ENCODE peak calls at places on chromosomes 16 and 17, in four cellular contexts. Y, A, N and K are unnamed samples.

GRCh38 chr17:74137416-74137815 is 66.1 kb upstream of the RPL38 start:
- DNase-seq in Y (no peak), A (no peak), N (no peak), K (no peak)

GRCh38 chr16:20385844-20386832 is 18.4 kb downstream of the PDILT start:
- DNase-seq in Y (peak; percentile 62), A (no peak), N (peak; percentile 90), K (peak; percentile 36)

GRCh38 chr17:62650587-62650986 is 23.1 kb downstream of the MRC2 start:
- DNase-seq in Y (no peak), A (no peak), N (peak; percentile 24), K (no peak)

GRCh38 chr16:67917140-67917851 is 14.4 kb downstream of the CTRL start:
- DNase-seq in Y (peak; percentile 69), A (no peak), N (no peak), K (no peak)

GRCh38 chr16:55377840-55378239 is 53.8 kb downstream of the IRX6 start:
- DNase-seq in Y (no peak), A (no peak), N (no peak), K (no peak)

GRCh38 chr17:82258555-82258954 is 14.9 kb downstream of the CSNK1D start:
- DNase-seq in Y (no peak), A (no peak), N (no peak), K (no peak)

GRCh38 chr16:19389246-19389645 is 28.4 kb upstream of the TMC5 start:
- DNase-seq in Y (peak; percentile 14), A (peak; percentile 79), N (peak; percentile 75), K (peak; percentile 70)

GRCh38 chr16:79970091-79970490 is 369.6 kb upstream of the MAF start:
- DNase-seq in Y (no peak), A (no peak), N (no peak), K (no peak)

GRCh38 chr16:85987750-85988078 is 88.8 kb downstream of the IRF8 start:
- DNase-seq in Y (no peak), A (no peak), N (no peak), K (no peak)

GRCh38 chr16:51431517-51432241 is 280.6 kb upstream of the SALL1 start:
- DNase-seq in Y (no peak), A (no peak), N (no peak), K (no peak)

GRCh38 chr17:2902546-2902945 is 106.3 kb downstream of the RAP1GAP2 start:
- DNase-seq in Y (no peak), A (no peak), N (no peak), K (no peak)

GRCh38 chr17:81018044-81018802 is 16.7 kb upstream of the BAIAP2 start:
- DNase-seq in Y (no peak), A (peak; percentile 74), N (peak; percentile 51), K (no peak)

GRCh38 chr17:83200746-83201145 is 121.3 kb downstream of the METRNL start:
- DNase-seq in Y (peak; percentile 35), A (peak; percentile 64), N (peak; percentile 55), K (no peak)

GRCh38 chr16:78045865-78046581 is 23.7 kb downstream of the CLEC3A start:
- DNase-seq in Y (peak; percentile 71), A (peak; percentile 87), N (peak; percentile 75), K (peak; percentile 67)

GRCh38 chr17:73691321-73691766 is 47.1 kb upstream of the SDK2 start:
- DNase-seq in Y (no peak), A (no peak), N (no peak), K (no peak)

GRCh38 chr16:68074850-68075249 is 10.3 kb upstream of the NFATC3 start:
- DNase-seq in Y (no peak), A (peak; percentile 54), N (no peak), K (no peak)

GRCh38 chr17:57735707-57736106 is 9.4 kb downstream of the CCDC182 start:
- DNase-seq in Y (no peak), A (no peak), N (no peak), K (no peak)

GRCh38 chr17:83067718-83068261 is 11.6 kb upstream of the METRNL start:
- DNase-seq in Y (no peak), A (no peak), N (peak; percentile 35), K (no peak)

GRCh38 chr16:49488740-49489525 is 115.3 kb downstream of the C16orf78 start:
- DNase-seq in Y (no peak), A (no peak), N (no peak), K (no peak)

GRCh38 chr16:901715-902601 is 68.8 kb downstream of the LMF1 start:
- DNase-seq in Y (peak; percentile 34), A (peak; percentile 68), N (no peak), K (no peak)

GRCh38 chr17:50953831-50954601 is 87.9 kb upstream of the TOB1 start:
- DNase-seq in Y (peak; percentile 51), A (peak; percentile 69), N (no peak), K (no peak)

GRCh38 chr17:45873728-45874127 is 20.6 kb upstream of the MAPT start:
- DNase-seq in Y (no peak), A (no peak), N (no peak), K (no peak)

GRCh38 chr17:44124118-44124438 is 637 bp upstream of the HDAC5 start:
- DNase-seq in Y (no peak), A (no peak), N (no peak), K (no peak)

GRCh38 chr17:46964315-46965265 is 14.5 kb downstream of the RPRML start:
- DNase-seq in Y (no peak), A (no peak), N (no peak), K (no peak)

GRCh38 chr16:66911112-66911511 is 7.6 kb downstream of the CDH16 start:
- DNase-seq in Y (no peak), A (peak; percentile 48), N (peak; percentile 34), K (no peak)

GRCh38 chr16:75074920-75075687 is 41.5 kb downstream of the LDHD start:
- DNase-seq in Y (no peak), A (peak; percentile 81), N (no peak), K (no peak)

GRCh38 chr16:53043986-53044571 is 8.6 kb downstream of the CHD9NB start:
- DNase-seq in Y (peak; percentile 19), A (no peak), N (no peak), K (no peak)

GRCh38 chr17:69402052-69402451 is 12.4 kb upstream of the MAP2K6 start:
- DNase-seq in Y (no peak), A (no peak), N (no peak), K (no peak)

GRCh38 chr16:67571981-67572431 is 9.7 kb downstream of the CTCF start:
- DNase-seq in Y (no peak), A (no peak), N (no peak), K (no peak)

GRCh38 chr17:65260626-65261025 is 123.5 kb downstream of the RGS9 start:
- DNase-seq in Y (no peak), A (no peak), N (no peak), K (no peak)

GRCh38 chr16:5905935-5906334 is 808.3 kb upstream of the EEF2KMT start:
- DNase-seq in Y (no peak), A (no peak), N (no peak), K (no peak)
- H3K4me1 ChIP-seq in Y (no peaks in the 10 kb centered on the region), A (no peaks in the 10 kb centered on the region), N (no peaks in the 10 kb centered on the region), K (no peaks in the 10 kb centered on the region)

GRCh38 chr17:10144976-10145375 is 53.4 kb downstream of the GAS7 start:
- DNase-seq in Y (no peak), A (no peak), N (no peak), K (no peak)

GRCh38 chr17:10151667-10152496 is 46.5 kb downstream of the GAS7 start:
- DNase-seq in Y (no peak), A (no peak), N (peak; percentile 58), K (no peak)

GRCh38 chr17:10155334-10156081 is 42.9 kb downstream of the GAS7 start:
- DNase-seq in Y (no peak), A (no peak), N (no peak), K (no peak)

GRCh38 chr17:10144456-10144855 is 54.0 kb downstream of the GAS7 start:
- DNase-seq in Y (no peak), A (no peak), N (no peak), K (no peak)

GRCh38 chr17:10149573-10150399 is 48.6 kb downstream of the GAS7 start:
- DNase-seq in Y (no peak), A (no peak), N (no peak), K (no peak)
- TF ChIP-seq CTCF in Y (no peak), A (no peak), N (no peak), K (no peak)

GRCh38 chr17:39151680-39152058 is 232 bp upstream of the PLXDC1 start:
- DNase-seq in Y (peak; percentile 37), A (no peak), N (no peak), K (no peak)

GRCh38 chr17:39150795-39151679 is at the start of gene PLXDC1:
- DNase-seq in Y (peak; percentile 40), A (peak; percentile 77), N (no peak), K (no peak)

GRCh38 chr17:39152134-39152884 is 872 bp upstream of the PLXDC1 start:
- DNase-seq in Y (peak; percentile 39), A (no peak), N (no peak), K (no peak)

GRCh38 chr17:39155654-39156053 is 4.2 kb upstream of the PLXDC1 start:
- DNase-seq in Y (no peak), A (no peak), N (no peak), K (no peak)

GRCh38 chr17:39153541-39154111 is 2.2 kb upstream of the PLXDC1 start:
- DNase-seq in Y (peak; percentile 92), A (peak; percentile 95), N (peak; percentile 90), K (peak; percentile 97)
- H3K4me1 ChIP-seq in Y (peaks cover 40% of the 10 kb centered on the region), A (peaks cover 24% of the 10 kb centered on the region), N (no peaks in the 10 kb centered on the region), K (no peaks in the 10 kb centered on the region)

GRCh38 chr17:27491713-27492190 is 35.5 kb downstream of the KSR1 start:
- DNase-seq in Y (no peak), A (no peak), N (peak; percentile 21), K (no peak)
- TF ChIP-seq CTCF in Y (no peak), A (no peak), N (no peak), K (no peak)

GRCh38 chr17:72430611-72431432 is 310.0 kb downstream of the SOX9 start:
- DNase-seq in Y (no peak), A (no peak), N (no peak), K (no peak)
- H3K4me1 ChIP-seq in Y (no peaks in the 10 kb centered on the region), A (no peaks in the 10 kb centered on the region), N (no peaks in the 10 kb centered on the region), K (no peaks in the 10 kb centered on the region)

GRCh38 chr17:1767358-1767757 is 5.5 kb downstream of the SERPINF1 start:
- DNase-seq in Y (no peak), A (no peak), N (no peak), K (no peak)
- TF ChIP-seq CTCF in Y (no peak), A (no peak), N (no peak), K (no peak)